ENCODE peak calls at places on chromosomes 11 and 22, in nine cellular contexts. L is uterus; Q is HCT116; A is GM23338; N is CD8-positive, alpha-beta T cell; S is upper lobe of left lung; Z is heart right ventricle; J is pancreas; Y is right lobe of liver. R is an unnamed sample. For H3K4me1, the result is how much of the 10 kb centered on the place peaks cover.

GRCh38 chr11:30712749-30713148 is 126.6 kb upstream of the MPPED2 start:
- DNase-seq in L (no peak), Q (no peak), A (no peak), N (no peak), S (no peak), Z (no peak), J (no peak), Y (no peak), R (no peak)

GRCh38 chr11:95144313-95145235 is 54.9 kb downstream of the ENDOD1 start:
- DNase-seq in L (no peak), Q (no peak), A (no peak), N (no peak), S (no peak), Z (no peak), J (no peak), Y (no peak), R (no peak)

GRCh38 chr22:49457946-49458707 is 369.5 kb downstream of the BRD1 start:
- DNase-seq in L (no peak), Q (no peak), A (no peak), N (no peak), S (peak), Z (no peak), J (no peak), Y (no peak), R (no peak)

GRCh38 chr11:81112718-81113117 is 1620.9 kb downstream of the FAM181B start:
- DNase-seq in L (no peak), Q (no peak), A (no peak), N (no peak), S (no peak), Z (no peak), J (no peak), Y (no peak), R (no peak)

GRCh38 chr11:118953265-118953664 is 2.8 kb upstream of the UPK2 start:
- DNase-seq in L (no peak), Q (no peak), A (peak), N (no peak), S (no peak), Z (no peak), J (no peak), Y (no peak), R (no peak)

GRCh38 chr11:65890324-65891179 is at the start of gene CCDC85B:
- DNase-seq in L (peak), Q (peak), A (peak), N (peak), S (peak), Z (peak), J (peak), Y (peak), R (peak)

GRCh38 chr11:1153951-1154487 is 3.7 kb upstream of the MUC5AC start:
- DNase-seq in L (no peak), Q (peak), A (no peak), N (no peak), S (peak), Z (peak), J (peak), Y (peak), R (peak)

GRCh38 chr11:15615412-15616096 is 500.8 kb downstream of the INSC start:
- DNase-seq in L (no peak), Q (no peak), A (peak), N (no peak), S (no peak), Z (no peak), J (no peak), Y (no peak), R (no peak)

GRCh38 chr11:120310875-120311274 is 14.2 kb upstream of the TLCD5 start:
- DNase-seq in L (no peak), Q (no peak), A (no peak), N (no peak), S (no peak), Z (no peak), J (no peak), Y (no peak), R (no peak)

GRCh38 chr11:19792510-19792909 is 79.9 kb downstream of the NAV2 start:
- DNase-seq in L (no peak), Q (no peak), A (no peak), N (no peak), S (no peak), Z (no peak), J (no peak), Y (no peak), R (no peak)

GRCh38 chr22:27801197-27801615 is 350 bp downstream of the MN1 start:
- DNase-seq in L (no peak), Q (no peak), A (peak), N (peak), S (peak), Z (peak), J (no peak), Y (no peak), R (no peak)

GRCh38 chr11:129695543-129696308 is 119.9 kb upstream of the TMEM45B start:
- DNase-seq in L (no peak), Q (peak), A (peak), N (peak), S (peak), Z (peak), J (peak), Y (peak), R (peak)

GRCh38 chr11:9790703-9791102 is 126.8 kb downstream of the SWAP70 start:
- DNase-seq in L (no peak), Q (no peak), A (no peak), N (no peak), S (no peak), Z (no peak), J (no peak), Y (no peak), R (no peak)

GRCh38 chr11:106621479-106621878 is 396.8 kb downstream of the GUCY1A2 start:
- DNase-seq in L (no peak), Q (no peak), A (no peak), N (no peak), S (no peak), Z (no peak), J (no peak), Y (no peak), R (no peak)

GRCh38 chr11:29293825-29294224 is 723.0 kb downstream of the KCNA4 start:
- DNase-seq in L (no peak), Q (peak), A (no peak), N (no peak), S (no peak), Z (no peak), J (no peak), Y (no peak), R (no peak)

GRCh38 chr11:108616549-108616948 is 23.0 kb upstream of the EXPH5 start:
- DNase-seq in L (no peak), Q (peak), A (peak), N (no peak), S (no peak), Z (no peak), J (no peak), Y (no peak), R (no peak)

GRCh38 chr22:36431977-36432376 is 44.2 kb upstream of the MYH9 start:
- DNase-seq in L (no peak), Q (no peak), A (no peak), N (no peak), S (no peak), Z (no peak), J (no peak), Y (no peak), R (no peak)

GRCh38 chr22:29143848-29144785 is 61.6 kb upstream of the EMID1 start:
- DNase-seq in L (peak), Q (no peak), A (no peak), N (no peak), S (no peak), Z (no peak), J (no peak), Y (no peak), R (no peak)

GRCh38 chr11:128174465-128175101 is 412.8 kb downstream of the ETS1 start:
- DNase-seq in L (no peak), Q (no peak), A (peak), N (no peak), S (no peak), Z (no peak), J (no peak), Y (no peak), R (no peak)

GRCh38 chr22:21690401-21690801 is 24.6 kb downstream of the PPIL2 start:
- DNase-seq in L (no peak), Q (no peak), A (no peak), N (no peak), S (no peak), Z (no peak), J (no peak), Y (no peak), R (no peak)

GRCh38 chr11:108617055-108617454 is 23.5 kb upstream of the EXPH5 start:
- DNase-seq in L (no peak), Q (no peak), A (no peak), N (no peak), S (no peak), Z (no peak), J (no peak), Y (no peak), R (no peak)

GRCh38 chr22:36110306-36110791 is 50.2 kb downstream of the APOL3 start:
- DNase-seq in L (no peak), Q (no peak), A (peak), N (no peak), S (no peak), Z (no peak), J (no peak), Y (no peak), R (no peak)

GRCh38 chr11:131274233-131274632 is 96.2 kb upstream of the NTM start:
- DNase-seq in L (no peak), Q (no peak), A (no peak), N (no peak), S (no peak), Z (no peak), J (no peak), Y (no peak), R (no peak)

GRCh38 chr11:26993965-26994446 is at the start of gene FIBIN:
- DNase-seq in L (peak), Q (no peak), A (peak), N (no peak), S (peak), Z (peak), J (peak), Y (peak), R (no peak)

GRCh38 chr11:112289588-112290461 is 29.2 kb upstream of the PLET1 start:
- DNase-seq in L (peak), Q (no peak), A (peak), N (peak), S (peak), Z (peak), J (peak), Y (peak), R (peak)

GRCh38 chr11:29773656-29774264 is 243.1 kb downstream of the KCNA4 start:
- DNase-seq in L (no peak), Q (no peak), A (no peak), N (no peak), S (no peak), Z (no peak), J (no peak), Y (no peak), R (no peak)

GRCh38 chr22:50040717-50041116 is 17.4 kb downstream of the TTLL8 start:
- DNase-seq in L (no peak), Q (no peak), A (no peak), N (no peak), S (no peak), Z (no peak), J (no peak), Y (no peak), R (no peak)

GRCh38 chr11:65150513-65151271 is 16.4 kb upstream of the SYVN1 start:
- DNase-seq in L (peak), Q (peak), A (no peak), N (no peak), S (peak), Z (peak), J (peak), Y (peak), R (peak)

GRCh38 chr11:95517453-95517852 is 272.1 kb downstream of the FAM76B start:
- DNase-seq in L (no peak), Q (no peak), A (peak), N (no peak), S (no peak), Z (no peak), J (no peak), Y (no peak), R (no peak)

GRCh38 chr11:119368121-119369034 is 13.1 kb downstream of the USP2 start:
- DNase-seq in L (peak), Q (no peak), A (no peak), N (no peak), S (peak), Z (peak), J (peak), Y (peak), R (peak)

GRCh38 chr11:87662287-87662686 is 513.0 kb downstream of the RAB38 start:
- DNase-seq in L (no peak), Q (no peak), A (no peak), N (no peak), S (no peak), Z (no peak), J (no peak), Y (no peak), R (no peak)

GRCh38 chr22:45194686-45195085 is 31.0 kb downstream of the NUP50 start:
- DNase-seq in L (no peak), Q (no peak), A (no peak), N (no peak), S (no peak), Z (no peak), J (peak), Y (no peak), R (no peak)

GRCh38 chr22:45190473-45190872 is 26.7 kb downstream of the NUP50 start:
- DNase-seq in L (no peak), Q (no peak), A (no peak), N (no peak), S (no peak), Z (no peak), J (no peak), Y (no peak), R (no peak)

GRCh38 chr22:45195616-45196015 is 31.9 kb downstream of the NUP50 start:
- DNase-seq in L (no peak), Q (no peak), A (no peak), N (no peak), S (no peak), Z (no peak), J (peak), Y (no peak), R (no peak)

GRCh38 chr22:45196308-45196707 is 32.6 kb downstream of the NUP50 start:
- DNase-seq in L (no peak), Q (no peak), A (no peak), N (no peak), S (no peak), Z (no peak), J (peak), Y (no peak), R (no peak)

GRCh38 chr22:45192701-45193187 is 29.0 kb downstream of the NUP50 start:
- DNase-seq in L (no peak), Q (no peak), A (peak), N (no peak), S (no peak), Z (no peak), J (peak), Y (no peak), R (peak)
- TF ChIP-seq CTCF in L (no peak), Q (no peak), A (peak), N (no peak), S (no peak), Z (no peak), J (no peak), Y (no peak), R (no peak)

GRCh38 chr11:16924826-16925494 is 89.3 kb downstream of the PLEKHA7 start:
- DNase-seq in L (peak), Q (peak), A (peak), N (no peak), S (peak), Z (peak), J (peak), Y (peak), R (no peak)
- H3K4me3 ChIP-seq in L (peak), Q (peak), A (peak), N (no peak), S (peak), Z (peak), J (peak), Y (peak), R (peak)

GRCh38 chr22:38240734-38241252 is 32.0 kb downstream of the TMEM184B start:
- DNase-seq in L (no peak), Q (peak), A (peak), N (no peak), S (no peak), Z (no peak), J (no peak), Y (no peak), R (peak)

GRCh38 chr22:38246692-38247091 is 26.1 kb downstream of the TMEM184B start:
- DNase-seq in L (peak), Q (no peak), A (no peak), N (no peak), S (no peak), Z (peak), J (no peak), Y (no peak), R (no peak)

GRCh38 chr22:38246046-38246658 is 26.7 kb downstream of the TMEM184B start:
- DNase-seq in L (no peak), Q (no peak), A (no peak), N (no peak), S (peak), Z (no peak), J (no peak), Y (no peak), R (no peak)

GRCh38 chr22:38243007-38243775 is 29.6 kb downstream of the TMEM184B start:
- DNase-seq in L (no peak), Q (no peak), A (no peak), N (no peak), S (peak), Z (no peak), J (no peak), Y (no peak), R (peak)

GRCh38 chr22:38244106-38244505 is 28.7 kb downstream of the TMEM184B start:
- DNase-seq in L (no peak), Q (no peak), A (no peak), N (no peak), S (no peak), Z (no peak), J (no peak), Y (no peak), R (peak)
- H3K4me1 ChIP-seq in L (under half), Q (under half), A (under half), N (under half), S (under half), Z (under half), J (under half), Y (under half), R (under half)

DNA sequence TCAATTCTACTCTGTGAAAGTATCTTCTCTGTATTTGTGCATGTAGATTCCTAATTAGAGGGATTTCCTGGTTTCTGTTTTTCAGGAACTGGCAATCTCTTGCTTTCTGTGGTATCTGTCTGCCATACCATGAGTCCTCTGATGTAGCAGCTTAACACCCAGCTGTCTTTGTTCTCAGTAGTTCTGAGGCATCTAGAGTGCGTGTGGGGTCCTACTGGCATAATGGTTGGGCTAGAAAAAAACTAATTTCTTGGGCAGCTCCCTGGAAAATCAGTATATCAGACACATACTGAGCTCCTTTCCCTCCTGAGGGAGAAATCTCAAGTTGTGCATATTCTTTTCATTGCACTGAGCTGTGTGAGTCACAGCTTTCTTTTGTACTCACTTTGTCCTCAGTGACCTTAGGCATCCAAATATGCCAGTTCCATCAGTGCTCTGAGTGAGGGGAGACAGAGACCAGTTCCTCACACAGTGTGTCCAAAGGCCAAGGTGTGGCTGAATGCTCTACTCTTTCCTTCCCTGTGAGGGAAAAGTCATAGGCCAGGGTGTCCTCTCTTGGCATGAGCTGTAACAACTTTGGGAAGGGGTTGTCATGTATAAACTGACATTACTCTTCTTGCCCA is 35.5 kb upstream of the SLC22A24 start:
- DNase-seq in L (no peak), Q (no peak), A (peak), N (no peak), S (no peak), Z (no peak), J (no peak), Y (no peak), R (no peak)
- TF ChIP-seq CTCF in L (no peak), Q (no peak), A (no peak), N (no peak), S (no peak), Z (no peak), J (no peak), Y (no peak), R (no peak)

GRCh38 chr22:42992092-42992491 is 22.9 kb downstream of the PACSIN2 start:
- DNase-seq in L (no peak), Q (no peak), A (no peak), N (no peak), S (no peak), Z (no peak), J (no peak), Y (no peak), R (no peak)

GRCh38 chr22:42992886-42993479 is 22.0 kb downstream of the PACSIN2 start:
- DNase-seq in L (no peak), Q (no peak), A (no peak), N (no peak), S (no peak), Z (no peak), J (no peak), Y (no peak), R (no peak)

GRCh38 chr22:42994276-42994916 is 20.6 kb downstream of the PACSIN2 start:
- DNase-seq in L (no peak), Q (no peak), A (no peak), N (no peak), S (peak), Z (no peak), J (no peak), Y (no peak), R (no peak)

GRCh38 chr22:42994917-42995562 is 19.9 kb downstream of the PACSIN2 start:
- DNase-seq in L (peak), Q (no peak), A (no peak), N (no peak), S (peak), Z (no peak), J (peak), Y (peak), R (peak)

DNA sequence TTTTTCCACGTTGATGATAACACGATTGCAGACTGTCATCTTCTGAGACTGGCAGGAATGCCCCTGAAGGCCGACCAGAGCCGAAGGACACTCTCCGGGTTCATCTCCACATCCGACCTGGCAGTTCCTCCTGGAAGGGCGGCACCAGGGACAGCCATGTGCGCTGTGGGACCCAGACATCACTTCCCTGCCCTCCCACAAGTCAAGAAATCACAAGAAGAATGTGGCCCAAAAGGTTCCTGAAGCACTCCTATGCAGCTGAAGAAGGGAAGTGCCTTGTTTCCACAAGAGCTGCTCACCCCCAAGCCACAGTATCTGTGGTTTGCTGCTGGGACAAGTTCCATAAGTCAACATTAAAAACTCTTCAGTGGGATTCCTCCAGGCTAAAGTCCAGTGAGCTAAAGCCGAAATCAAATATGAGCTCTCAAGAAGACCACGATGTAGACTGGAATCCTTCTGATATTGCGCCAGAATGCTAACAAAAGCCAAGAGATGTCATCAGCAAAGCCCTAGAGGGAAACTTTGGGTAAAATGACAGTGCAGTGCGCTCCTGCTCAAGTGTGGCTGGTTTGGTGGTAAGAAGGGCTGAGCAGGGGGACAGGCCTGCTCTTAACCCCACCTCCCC is 21.2 kb downstream of the PACSIN2 start:
- DNase-seq in L (no peak), Q (no peak), A (no peak), N (no peak), S (no peak), Z (no peak), J (no peak), Y (no peak), R (no peak)
- H3K4me3 ChIP-seq in L (no peak), Q (no peak), A (no peak), N (no peak), S (no peak), Z (peak), J (no peak), Y (no peak), R (peak)

GRCh38 chr22:23129149-23129548 is 12.6 kb downstream of the RSPH14 start:
- DNase-seq in L (no peak), Q (no peak), A (no peak), N (no peak), S (no peak), Z (no peak), J (no peak), Y (peak), R (no peak)
- H3K4me1 ChIP-seq in L (under half), Q (under half), A (under half), N (under half), S (under half), Z (under half), J (under half), Y (under half), R (under half)

GRCh38 chr11:124884340-124884739 is 13.3 kb downstream of the ROBO4 start:
- DNase-seq in L (no peak), Q (no peak), A (no peak), N (no peak), S (no peak), Z (no peak), J (no peak), Y (no peak), R (no peak)

GRCh38 chr11:124879999-124880611 is 14.9 kb downstream of the ROBO3 start:
- DNase-seq in L (no peak), Q (no peak), A (no peak), N (no peak), S (no peak), Z (no peak), J (no peak), Y (peak), R (no peak)

GRCh38 chr11:124880958-124881357 is 15.7 kb downstream of the ROBO3 start:
- DNase-seq in L (no peak), Q (no peak), A (no peak), N (no peak), S (no peak), Z (no peak), J (no peak), Y (no peak), R (no peak)

GRCh38 chr11:124884869-124885479 is 12.7 kb downstream of the ROBO4 start:
- DNase-seq in L (no peak), Q (no peak), A (no peak), N (no peak), S (no peak), Z (no peak), J (no peak), Y (peak), R (no peak)

GRCh38 chr11:124882339-124883071 is 15.2 kb downstream of the ROBO4 start:
- DNase-seq in L (no peak), Q (no peak), A (peak), N (no peak), S (no peak), Z (no peak), J (no peak), Y (peak), R (no peak)
- TF ChIP-seq CTCF in L (no peak), Q (no peak), A (no peak), N (no peak), S (no peak), Z (no peak), J (no peak), Y (no peak), R (no peak)

GRCh38 chr11:8019671-8020597 is 32.8 kb downstream of the EIF3F start:
- DNase-seq in L (peak), Q (no peak), A (peak), N (no peak), S (peak), Z (peak), J (peak), Y (no peak), R (peak)
- H3K4me3 ChIP-seq in L (peak), Q (peak), A (peak), N (peak), S (peak), Z (peak), J (peak), Y (peak), R (peak)

R was measured in Peyer's patch.